ENCODE peak calls at places on chromosomes 11 and 22, in ten cellular contexts. One of them, this sample, is unnamed.

GRCh38 chr11:119666463-119667131 is 62.4 kb downstream of the NECTIN1 start:
- DNase-seq in hepatocyte: peak
- DNase-seq in HCT116: peak
- DNase-seq in PC-3: peak
- DNase-seq in H9: peak
- DNase-seq in SK-N-SH: peak
- DNase-seq in GM23338: peak
- DNase-seq in neural progenitor cell: peak
- DNase-seq in GM12878: no peak
- DNase-seq in fibroblast of lung: peak
- DNase-seq in this sample: peak

GRCh38 chr11:12248330-12248729 is 129.0 kb upstream of the PARVA start:
- DNase-seq in SK-N-SH: peak
- DNase-seq in hepatocyte: peak
- DNase-seq in neural progenitor cell: peak
- DNase-seq in HCT116: no peak
- DNase-seq in GM12878: no peak
- DNase-seq in PC-3: peak
- DNase-seq in H9: no peak
- DNase-seq in GM23338: peak
- DNase-seq in fibroblast of lung: peak
- DNase-seq in this sample: no peak

GRCh38 chr11:91230647-91231046 is 994.0 kb upstream of the FAT3 start:
- DNase-seq in H9: no peak
- DNase-seq in neural progenitor cell: no peak
- DNase-seq in HCT116: no peak
- DNase-seq in SK-N-SH: no peak
- DNase-seq in GM12878: no peak
- DNase-seq in GM23338: no peak
- DNase-seq in PC-3: no peak
- DNase-seq in hepatocyte: no peak
- DNase-seq in fibroblast of lung: no peak
- DNase-seq in this sample: no peak

GRCh38 chr11:44030276-44030932 is 17.4 kb upstream of the ACCSL start:
- DNase-seq in hepatocyte: peak
- DNase-seq in H9: peak
- DNase-seq in GM23338: peak
- DNase-seq in GM12878: no peak
- DNase-seq in PC-3: no peak
- DNase-seq in fibroblast of lung: peak
- DNase-seq in HCT116: no peak
- DNase-seq in SK-N-SH: no peak
- DNase-seq in neural progenitor cell: peak
- DNase-seq in this sample: peak

GRCh38 chr22:28759861-28760560 is 12.5 kb upstream of the CCDC117 start:
- DNase-seq in PC-3: no peak
- DNase-seq in fibroblast of lung: peak
- DNase-seq in H9: peak
- DNase-seq in GM23338: peak
- DNase-seq in hepatocyte: no peak
- DNase-seq in SK-N-SH: no peak
- DNase-seq in GM12878: peak
- DNase-seq in HCT116: no peak
- DNase-seq in neural progenitor cell: peak
- DNase-seq in this sample: peak

GRCh38 chr11:6251120-6251733 is 8.4 kb upstream of the CCKBR start:
- DNase-seq in GM12878: no peak
- DNase-seq in SK-N-SH: peak
- DNase-seq in HCT116: peak
- DNase-seq in neural progenitor cell: peak
- DNase-seq in hepatocyte: peak
- DNase-seq in PC-3: peak
- DNase-seq in GM23338: peak
- DNase-seq in fibroblast of lung: peak
- DNase-seq in H9: peak
- DNase-seq in this sample: peak

GRCh38 chr22:38927033-38927789 is 30.2 kb upstream of the APOBEC3A start:
- DNase-seq in PC-3: no peak
- DNase-seq in neural progenitor cell: peak
- DNase-seq in GM23338: peak
- DNase-seq in H9: peak
- DNase-seq in SK-N-SH: peak
- DNase-seq in fibroblast of lung: peak
- DNase-seq in hepatocyte: peak
- DNase-seq in GM12878: peak
- DNase-seq in HCT116: peak
- DNase-seq in this sample: no peak

GRCh38 chr22:20495861-20496681 is 476 bp upstream of the KLHL22 start:
- DNase-seq in GM23338: peak
- DNase-seq in GM12878: peak
- DNase-seq in H9: peak
- DNase-seq in SK-N-SH: peak
- DNase-seq in hepatocyte: peak
- DNase-seq in fibroblast of lung: peak
- DNase-seq in HCT116: peak
- DNase-seq in PC-3: peak
- DNase-seq in neural progenitor cell: peak
- DNase-seq in this sample: peak

GRCh38 chr11:126542621-126543020 is 187.1 kb downstream of the ST3GAL4 start:
- DNase-seq in H9: no peak
- DNase-seq in hepatocyte: no peak
- DNase-seq in GM23338: no peak
- DNase-seq in HCT116: no peak
- DNase-seq in neural progenitor cell: no peak
- DNase-seq in SK-N-SH: no peak
- DNase-seq in PC-3: no peak
- DNase-seq in fibroblast of lung: peak
- DNase-seq in GM12878: no peak
- DNase-seq in this sample: no peak

GRCh38 chr11:68099474-68100405 is 21.4 kb downstream of the CHKA start:
- DNase-seq in GM23338: peak
- DNase-seq in fibroblast of lung: peak
- DNase-seq in HCT116: no peak
- DNase-seq in PC-3: peak
- DNase-seq in H9: no peak
- DNase-seq in SK-N-SH: peak
- DNase-seq in neural progenitor cell: no peak
- DNase-seq in hepatocyte: peak
- DNase-seq in GM12878: peak
- DNase-seq in this sample: peak

GRCh38 chr22:47192651-47193437 is 430.4 kb downstream of the TBC1D22A start:
- DNase-seq in neural progenitor cell: no peak
- DNase-seq in HCT116: peak
- DNase-seq in H9: peak
- DNase-seq in hepatocyte: no peak
- DNase-seq in GM12878: no peak
- DNase-seq in fibroblast of lung: no peak
- DNase-seq in SK-N-SH: no peak
- DNase-seq in GM23338: no peak
- DNase-seq in PC-3: peak
- DNase-seq in this sample: peak

GRCh38 chr11:102575016-102575415 is 44.5 kb upstream of the MMP7 start:
- DNase-seq in fibroblast of lung: no peak
- DNase-seq in GM12878: no peak
- DNase-seq in HCT116: no peak
- DNase-seq in neural progenitor cell: no peak
- DNase-seq in PC-3: no peak
- DNase-seq in hepatocyte: no peak
- DNase-seq in H9: no peak
- DNase-seq in SK-N-SH: no peak
- DNase-seq in GM23338: no peak
- DNase-seq in this sample: no peak

GRCh38 chr11:102568851-102569250 is 38.3 kb upstream of the MMP7 start:
- DNase-seq in neural progenitor cell: no peak
- DNase-seq in GM23338: no peak
- DNase-seq in GM12878: no peak
- DNase-seq in fibroblast of lung: no peak
- DNase-seq in HCT116: no peak
- DNase-seq in H9: no peak
- DNase-seq in PC-3: no peak
- DNase-seq in hepatocyte: no peak
- DNase-seq in SK-N-SH: no peak
- DNase-seq in this sample: no peak

GRCh38 chr11:102573851-102574250 is 43.3 kb upstream of the MMP7 start:
- DNase-seq in fibroblast of lung: peak
- DNase-seq in GM23338: no peak
- DNase-seq in neural progenitor cell: no peak
- DNase-seq in HCT116: no peak
- DNase-seq in hepatocyte: no peak
- DNase-seq in SK-N-SH: no peak
- DNase-seq in PC-3: no peak
- DNase-seq in H9: no peak
- DNase-seq in GM12878: no peak
- DNase-seq in this sample: no peak

GRCh38 chr11:102576350-102576749 is 45.8 kb upstream of the MMP7 start:
- DNase-seq in SK-N-SH: no peak
- DNase-seq in GM12878: no peak
- DNase-seq in GM23338: no peak
- DNase-seq in fibroblast of lung: no peak
- DNase-seq in hepatocyte: no peak
- DNase-seq in neural progenitor cell: no peak
- DNase-seq in PC-3: no peak
- DNase-seq in HCT116: no peak
- DNase-seq in H9: no peak
- DNase-seq in this sample: no peak

DNA sequence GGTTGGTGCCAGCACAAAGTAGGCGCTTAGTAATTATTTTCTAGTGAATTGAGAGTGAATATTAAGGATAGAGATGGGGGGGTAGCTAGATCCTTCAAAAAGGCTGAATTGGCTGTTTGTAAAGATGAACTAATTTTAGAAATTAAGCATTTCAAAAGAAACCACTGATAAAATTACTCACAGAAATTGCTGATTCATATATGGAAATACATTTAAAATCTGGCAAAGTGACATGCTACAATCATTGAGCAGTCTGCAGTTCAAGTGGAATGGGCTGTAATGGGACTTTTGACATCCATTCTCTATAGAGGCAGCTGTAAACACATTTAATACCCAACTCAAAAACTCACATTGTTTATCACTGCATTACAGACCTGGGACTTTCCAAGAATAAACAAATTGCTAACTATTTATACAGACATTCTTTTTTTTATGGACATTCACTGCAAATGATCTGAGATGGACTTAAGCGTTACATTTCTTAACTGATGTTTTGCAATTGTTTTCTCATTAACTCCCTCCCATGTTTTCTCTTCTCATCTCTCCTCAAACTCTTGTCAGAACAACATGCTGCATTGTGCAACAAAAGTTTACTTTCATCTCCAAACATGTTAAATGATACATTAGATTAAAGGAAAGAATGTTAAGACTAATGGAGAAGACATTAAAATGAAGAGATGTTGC is 42.1 kb upstream of the MMP7 start:
- DNase-seq in hepatocyte: no peak
- DNase-seq in neural progenitor cell: no peak
- DNase-seq in PC-3: no peak
- DNase-seq in fibroblast of lung: no peak
- DNase-seq in SK-N-SH: no peak
- DNase-seq in HCT116: no peak
- DNase-seq in GM12878: no peak
- DNase-seq in GM23338: no peak
- DNase-seq in H9: no peak
- DNase-seq in this sample: no peak
- H2AFZ ChIP-seq in hepatocyte: no peak
- H2AFZ ChIP-seq in neural progenitor cell: no peak
- H2AFZ ChIP-seq in PC-3: no peak
- H2AFZ ChIP-seq in fibroblast of lung: no peak
- H2AFZ ChIP-seq in SK-N-SH: no peak
- H2AFZ ChIP-seq in HCT116: no peak
- H2AFZ ChIP-seq in GM12878: no peak
- H2AFZ ChIP-seq in GM23338: no peak
- H2AFZ ChIP-seq in H9: no peak
- H2AFZ ChIP-seq in this sample: no peak

DNA sequence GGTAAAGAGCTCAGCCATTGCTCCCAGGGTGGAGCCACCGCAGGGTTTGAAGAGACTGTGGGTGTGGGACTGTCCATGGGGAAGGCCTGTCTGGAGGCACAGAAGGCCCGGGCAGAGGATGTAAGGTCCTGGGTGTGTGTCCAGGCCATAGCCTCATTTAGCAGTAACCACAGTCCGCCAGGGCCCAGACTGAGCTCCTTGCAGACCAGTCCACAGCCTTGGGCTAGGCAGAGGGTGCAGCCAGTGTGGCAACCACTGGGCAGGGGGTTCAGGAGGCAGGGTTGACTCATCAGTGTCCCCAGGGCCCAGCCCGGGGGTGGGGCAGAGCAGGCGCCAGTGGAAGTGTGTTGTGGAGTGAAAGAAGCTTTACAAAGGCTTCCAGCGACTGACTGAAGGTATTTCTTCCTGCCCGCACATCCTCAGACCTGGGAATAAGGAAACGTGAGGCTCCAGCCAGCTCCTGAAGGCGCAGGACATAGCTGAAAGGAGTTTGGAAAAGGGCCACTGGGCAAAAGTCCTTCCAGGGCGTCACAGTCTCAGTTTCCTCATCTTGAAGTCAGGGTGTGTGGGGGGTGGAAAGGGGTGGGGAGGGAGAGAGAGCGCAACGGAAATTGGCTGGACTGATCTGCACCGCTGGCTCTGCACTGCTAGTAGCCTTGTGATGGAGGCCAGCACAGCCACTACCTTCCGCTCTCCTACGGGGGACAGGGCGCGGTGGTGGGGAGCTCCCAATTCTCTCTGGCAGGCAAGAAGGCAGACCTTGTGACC is 27.8 kb upstream of the WNT11 start:
- DNase-seq in SK-N-SH: peak
- DNase-seq in GM23338: peak
- DNase-seq in GM12878: peak
- DNase-seq in hepatocyte: peak
- DNase-seq in HCT116: no peak
- DNase-seq in neural progenitor cell: peak
- DNase-seq in H9: peak
- DNase-seq in PC-3: no peak
- DNase-seq in fibroblast of lung: peak
- DNase-seq in this sample: peak
- TF ChIP-seq CTCF in SK-N-SH: no peak
- TF ChIP-seq CTCF in GM23338: no peak
- TF ChIP-seq CTCF in GM12878: no peak
- TF ChIP-seq CTCF in hepatocyte: no peak
- TF ChIP-seq CTCF in HCT116: no peak
- TF ChIP-seq CTCF in neural progenitor cell: no peak
- TF ChIP-seq CTCF in H9: no peak
- TF ChIP-seq CTCF in PC-3: no peak
- TF ChIP-seq CTCF in fibroblast of lung: no peak
- TF ChIP-seq CTCF in this sample: no peak

GRCh38 chr11:65183201-65183891 is 1.6 kb downstream of the CAPN1 start:
- DNase-seq in GM23338: peak
- DNase-seq in H9: peak
- DNase-seq in SK-N-SH: no peak
- DNase-seq in neural progenitor cell: no peak
- DNase-seq in HCT116: peak
- DNase-seq in hepatocyte: peak
- DNase-seq in PC-3: peak
- DNase-seq in fibroblast of lung: no peak
- DNase-seq in GM12878: no peak
- DNase-seq in this sample: peak
- H2AFZ ChIP-seq in GM23338: no peak
- H2AFZ ChIP-seq in H9: no peak
- H2AFZ ChIP-seq in SK-N-SH: no peak
- H2AFZ ChIP-seq in neural progenitor cell: no peak
- H2AFZ ChIP-seq in HCT116: no peak
- H2AFZ ChIP-seq in hepatocyte: no peak
- H2AFZ ChIP-seq in PC-3: peak
- H2AFZ ChIP-seq in fibroblast of lung: no peak
- H2AFZ ChIP-seq in GM12878: no peak
- H2AFZ ChIP-seq in this sample: no peak

GRCh38 chr11:75867778-75868374 is 52.9 kb downstream of the UVRAG start:
- DNase-seq in GM12878: peak
- DNase-seq in neural progenitor cell: peak
- DNase-seq in H9: no peak
- DNase-seq in PC-3: peak
- DNase-seq in HCT116: peak
- DNase-seq in fibroblast of lung: peak
- DNase-seq in SK-N-SH: peak
- DNase-seq in GM23338: peak
- DNase-seq in hepatocyte: peak
- DNase-seq in this sample: no peak
- TF ChIP-seq CTCF in GM12878: peak
- TF ChIP-seq CTCF in neural progenitor cell: peak
- TF ChIP-seq CTCF in H9: peak
- TF ChIP-seq CTCF in PC-3: peak
- TF ChIP-seq CTCF in HCT116: peak
- TF ChIP-seq CTCF in fibroblast of lung: peak
- TF ChIP-seq CTCF in SK-N-SH: peak
- TF ChIP-seq CTCF in GM23338: peak
- TF ChIP-seq CTCF in hepatocyte: peak
- TF ChIP-seq CTCF in this sample: peak

This sample was measured in osteoblast.